ENCODE peak calls at places on chromosomes 6 and 20, in four cellular contexts. A, F, T and L are unnamed samples.
A peak's percentile ranks its signal among the peaks of the same experiment; 100 is the strongest.

GRCh38 chr20:15609956-15610355 is 963.3 kb downstream of the KIF16B start:
- DNase-seq in A (no peak), F (no peak), T (no peak), L (no peak)

GRCh38 chr6:26205161-26205624 is 118.0 kb downstream of the HFE start:
- DNase-seq in A (peak; percentile 72), F (peak; percentile 92), T (peak; percentile 85), L (no peak)

GRCh38 chr20:53706511-53707031 is 112.9 kb upstream of the ZNF217 start:
- DNase-seq in A (peak; percentile 55), F (peak; percentile 90), T (peak; percentile 14), L (no peak)

GRCh38 chr6:90663873-90664272 is 77.0 kb upstream of the MAP3K7 start:
- DNase-seq in A (no peak), F (no peak), T (no peak), L (no peak)

GRCh38 chr6:31784270-31784925 is 7.3 kb upstream of the VWA7 start:
- DNase-seq in A (no peak), F (no peak), T (no peak), L (no peak)

GRCh38 chr6:168834188-168834587 is 393.2 kb downstream of the SMOC2 start:
- DNase-seq in A (no peak), F (no peak), T (no peak), L (no peak)

GRCh38 chr6:3881722-3882421 is 32.7 kb downstream of the FAM50B start:
- DNase-seq in A (no peak), F (no peak), T (no peak), L (no peak)

GRCh38 chr6:122154912-122155516 is 244.4 kb upstream of the HSF2 start:
- DNase-seq in A (no peak), F (no peak), T (no peak), L (no peak)

GRCh38 chr6:40373267-40373666 is 213.9 kb downstream of the LRFN2 start:
- DNase-seq in A (no peak), F (no peak), T (no peak), L (no peak)

GRCh38 chr20:32655903-32656500 is 17.7 kb downstream of the C20orf203 start:
- DNase-seq in A (no peak), F (no peak), T (no peak), L (no peak)

GRCh38 chr20:48180637-48181036 is 395.4 kb upstream of the SULF2 start:
- DNase-seq in A (no peak), F (peak; percentile 81), T (no peak), L (peak; percentile 89)

GRCh38 chr6:35019171-35019570 is 122.0 kb downstream of the TCP11 start:
- DNase-seq in A (no peak), F (no peak), T (no peak), L (no peak)

GRCh38 chr6:17886891-17887290 is 100.5 kb downstream of the KIF13A start:
- DNase-seq in A (no peak), F (no peak), T (no peak), L (no peak)

GRCh38 chr20:49747707-49748524 is 34.2 kb upstream of the B4GALT5 start:
- DNase-seq in A (no peak), F (peak; percentile 70), T (peak; percentile 0), L (no peak)

GRCh38 chr6:110554966-110555460 is 78.6 kb upstream of the SLC22A16 start:
- DNase-seq in A (no peak), F (no peak), T (no peak), L (no peak)

GRCh38 chr6:137799950-137800568 is 67.0 kb upstream of the TNFAIP3 start:
- DNase-seq in A (peak; percentile 55), F (peak; percentile 73), T (peak; percentile 60), L (no peak)

GRCh38 chr6:5968817-5969726 is 37.7 kb downstream of the NRN1 start:
- DNase-seq in A (no peak), F (peak; percentile 3), T (peak; percentile 20), L (no peak)

GRCh38 chr6:26330835-26331808 is 33.9 kb upstream of the BTN3A2 start:
- DNase-seq in A (peak; percentile 40), F (peak; percentile 71), T (peak; percentile 74), L (no peak)

GRCh38 chr6:35052694-35053565 is 88.2 kb downstream of the TCP11 start:
- DNase-seq in A (peak; percentile 4), F (peak; percentile 35), T (no peak), L (no peak)

GRCh38 chr6:150395388-150396009 is 26.7 kb downstream of the IYD start:
- DNase-seq in A (peak; percentile 67), F (peak; percentile 55), T (peak; percentile 65), L (no peak)